ENCODE peak calls at places on chromosomes 16 and 17, in five cellular contexts. K is fibroblast of pulmonary artery; E is CD8-positive, alpha-beta T cell; W is endothelial cell; R is Calu3. U is an unnamed sample.

GRCh38 chr16:4261557-4262172 is 11.2 kb downstream of the TFAP4 start:
- DNase-seq in K (peak; percentile 27), E (peak; percentile 36), W (peak; percentile 88), R (peak; percentile 24), U (no peak)

GRCh38 chr17:47895254-47895855 is 681 bp upstream of the SP2 start:
- DNase-seq in E (no peak), W (no peak), K (peak; percentile 28), R (no peak), U (peak; percentile 39)

GRCh38 chr17:80649672-80650338 is 105.2 kb downstream of the RPTOR start:
- DNase-seq in E (peak; percentile 69), W (peak; percentile 69), R (peak; percentile 42), K (peak; percentile 96), U (peak; percentile 82)

GRCh38 chr16:84286568-84287220 is 8.0 kb upstream of the WFDC1 start:
- DNase-seq in E (no peak), K (peak; percentile 31), W (no peak), R (peak; percentile 62), U (no peak)

GRCh38 chr16:85196976-85197375 is 84.7 kb upstream of the CIBAR2 start:
- DNase-seq in R (no peak), E (no peak), K (no peak), W (no peak), U (no peak)

GRCh38 chr17:82602487-82602886 is 45.8 kb downstream of the WDR45B start:
- DNase-seq in K (no peak), E (no peak), R (no peak), W (no peak), U (peak; percentile 19)

GRCh38 chr17:71926746-71927398 is 193.9 kb upstream of the SOX9 start:
- DNase-seq in E (no peak), K (no peak), W (no peak), R (no peak), U (no peak)

GRCh38 chr17:64327201-64327930 is 63.3 kb downstream of the PECAM1 start:
- DNase-seq in K (peak; percentile 97), E (no peak), R (no peak), W (no peak), U (peak; percentile 13)

GRCh38 chr17:81655378-81656117 is 794 bp downstream of the PDE6G start:
- DNase-seq in R (no peak), W (no peak), K (no peak), E (no peak), U (no peak)

GRCh38 chr16:9378876-9379275 is 287.4 kb downstream of the HAPSTR1 start:
- DNase-seq in R (peak; percentile 29), E (no peak), W (peak; percentile 24), K (no peak), U (no peak)

GRCh38 chr17:46942441-46943217 is 19.7 kb downstream of the GOSR2 start:
- DNase-seq in R (peak; percentile 91), K (peak; percentile 87), E (peak; percentile 41), W (peak; percentile 83), U (peak; percentile 90)

GRCh38 chr16:31483081-31483480 is at the start of gene SLC5A2:
- DNase-seq in R (no peak), E (no peak), K (no peak), W (no peak), U (no peak)

GRCh38 chr17:60323754-60324153 is 68.2 kb downstream of the USP32 start:
- DNase-seq in E (no peak), K (no peak), R (no peak), W (no peak), U (no peak)

GRCh38 chr17:57609878-57610270 is 135.2 kb downstream of the CCDC182 start:
- DNase-seq in W (no peak), R (no peak), K (no peak), E (no peak), U (no peak)

GRCh38 chr16:48367443-48368049 is 17.7 kb downstream of the SIAH1 start:
- DNase-seq in K (no peak), R (no peak), W (no peak), E (no peak), U (no peak)

GRCh38 chr16:68590201-68590994 is 51.3 kb downstream of the ZFP90 start:
- DNase-seq in E (peak; percentile 62), R (peak; percentile 93), K (peak; percentile 53), W (peak; percentile 85), U (peak; percentile 75)

GRCh38 chr17:40870136-40870535 is 3.1 kb upstream of the KRT12 start:
- DNase-seq in E (no peak), R (no peak), W (no peak), K (no peak), U (no peak)

GRCh38 chr17:40871316-40871715 is 4.3 kb upstream of the KRT12 start:
- DNase-seq in W (no peak), R (no peak), K (no peak), E (no peak), U (no peak)

GRCh38 chr17:40873801-40874200 is 6.8 kb upstream of the KRT12 start:
- DNase-seq in R (no peak), K (no peak), E (no peak), W (no peak), U (no peak)

GRCh38 chr17:40872416-40872815 is 5.4 kb upstream of the KRT12 start:
- DNase-seq in K (no peak), E (no peak), R (no peak), W (no peak), U (no peak)

GRCh38 chr17:40873255-40873654 is 6.2 kb upstream of the KRT12 start:
- DNase-seq in E (no peak), W (no peak), K (no peak), R (no peak), U (no peak)
- TF ChIP-seq CTCF in E (no peak), W (no peak), K (no peak), R (peak; percentile 44), U (no peak)

GRCh38 chr17:45246861-45247428 is 14.9 kb downstream of the SPATA32 start:
- DNase-seq in W (peak; percentile 57), E (peak; percentile 91), R (peak; percentile 77), K (no peak), U (no peak)
- TF ChIP-seq CTCF in W (peak; percentile 46), E (peak; percentile 35), R (peak; percentile 80), K (peak; percentile 37), U (peak; percentile 68)

GRCh38 chr17:41751288-41751687 is 16.8 kb upstream of the HAP1 start:
- DNase-seq in K (no peak), R (no peak), E (no peak), W (no peak), U (no peak)
- TF ChIP-seq CTCF in K (no peak), R (no peak), E (no peak), W (no peak), U (no peak)

DNA sequence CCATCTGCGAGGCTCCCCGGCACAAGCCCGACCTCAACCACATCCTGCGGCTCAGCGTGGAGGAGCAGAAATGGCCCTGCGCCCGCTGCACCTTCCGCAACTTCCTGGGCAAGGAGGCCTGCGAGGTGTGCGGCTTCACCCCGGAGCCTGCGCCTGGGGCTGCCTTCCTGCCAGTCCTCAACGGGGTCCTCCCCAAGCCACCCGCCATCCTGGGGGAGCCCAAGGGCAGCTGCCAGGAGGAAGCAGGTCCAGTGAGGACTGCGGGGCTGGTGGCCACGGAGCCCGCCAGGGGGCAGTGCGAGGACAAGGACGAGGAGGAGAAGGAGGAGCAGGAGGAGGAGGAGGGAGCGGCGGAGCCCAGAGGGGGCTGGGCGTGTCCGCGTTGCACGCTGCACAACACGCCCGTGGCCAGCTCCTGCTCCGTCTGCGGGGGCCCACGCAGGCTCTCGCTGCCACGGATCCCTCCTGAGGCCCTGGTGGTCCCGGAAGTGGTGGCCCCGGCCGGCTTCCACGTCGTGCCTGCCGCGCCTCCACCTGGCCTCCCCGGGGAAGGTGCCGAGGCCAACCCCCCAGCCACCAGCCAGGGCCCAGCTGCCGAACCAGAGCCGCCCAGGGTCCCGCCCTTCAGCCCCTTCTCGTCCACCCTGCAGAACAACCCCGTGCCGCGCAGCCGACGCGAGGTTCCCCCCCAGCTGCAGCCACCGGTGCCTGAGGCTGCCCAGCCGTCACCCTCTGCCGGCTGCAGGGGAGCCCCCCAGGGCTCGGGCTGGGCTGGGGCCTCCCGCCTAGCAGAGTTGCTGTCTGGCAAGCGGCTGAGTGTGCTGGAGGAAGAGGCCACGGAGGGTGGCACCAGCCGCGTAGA is 13.1 kb upstream of the PRR35 start:
- DNase-seq in K (no peak), R (no peak), E (peak; percentile 63), W (peak; percentile 61), U (no peak)
- TF ChIP-seq CTCF in K (peak; percentile 26), R (no peak), E (no peak), W (peak; percentile 35), U (peak; percentile 44)

DNA sequence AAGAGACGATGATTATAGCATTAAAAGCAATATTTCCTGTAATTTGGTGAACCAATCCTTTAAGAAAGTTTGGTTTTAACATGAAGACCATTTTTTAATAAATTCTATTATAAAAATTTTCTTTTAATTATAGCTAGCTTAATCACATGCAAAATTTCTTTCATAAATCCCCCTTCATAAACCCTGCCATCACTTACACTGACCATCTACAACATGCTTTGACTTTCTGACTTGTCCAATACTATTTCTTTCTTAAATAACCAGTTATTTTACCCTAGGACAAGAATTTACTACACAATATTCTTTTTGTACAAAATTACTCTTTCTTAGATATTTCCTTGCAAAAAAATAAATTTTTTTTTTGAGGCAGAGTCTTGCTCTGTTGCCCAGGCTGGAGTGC is 1334.8 kb downstream of the CDH11 start:
- DNase-seq in R (no peak), W (no peak), E (no peak), K (peak; percentile 1), U (peak; percentile 6)
- TF ChIP-seq CTCF in R (no peak), W (no peak), E (no peak), K (no peak), U (no peak)

GRCh38 chr17:21376585-21376834 is 353 bp downstream of the KCNJ12 start:
- DNase-seq in E (no peak), W (no peak), R (no peak), K (no peak), U (no peak)

GRCh38 chr17:21378553-21378952 is 2.4 kb downstream of the KCNJ12 start:
- DNase-seq in E (no peak), R (no peak), K (no peak), W (no peak), U (no peak)

GRCh38 chr17:21376835-21377690 is 906 bp downstream of the KCNJ12 start:
- DNase-seq in W (peak; percentile 31), R (peak; percentile 5), K (peak; percentile 16), E (peak; percentile 12), U (peak; percentile 49)

GRCh38 chr17:21379080-21379711 is 3.0 kb downstream of the KCNJ12 start:
- DNase-seq in R (no peak), K (no peak), W (no peak), E (no peak), U (no peak)

GRCh38 chr17:21377821-21378396 is 1.8 kb downstream of the KCNJ12 start:
- DNase-seq in R (no peak), W (peak; percentile 27), K (no peak), E (no peak), U (no peak)
- TF ChIP-seq CTCF in R (no peak), W (no peak), K (no peak), E (no peak), U (no peak)

DNA sequence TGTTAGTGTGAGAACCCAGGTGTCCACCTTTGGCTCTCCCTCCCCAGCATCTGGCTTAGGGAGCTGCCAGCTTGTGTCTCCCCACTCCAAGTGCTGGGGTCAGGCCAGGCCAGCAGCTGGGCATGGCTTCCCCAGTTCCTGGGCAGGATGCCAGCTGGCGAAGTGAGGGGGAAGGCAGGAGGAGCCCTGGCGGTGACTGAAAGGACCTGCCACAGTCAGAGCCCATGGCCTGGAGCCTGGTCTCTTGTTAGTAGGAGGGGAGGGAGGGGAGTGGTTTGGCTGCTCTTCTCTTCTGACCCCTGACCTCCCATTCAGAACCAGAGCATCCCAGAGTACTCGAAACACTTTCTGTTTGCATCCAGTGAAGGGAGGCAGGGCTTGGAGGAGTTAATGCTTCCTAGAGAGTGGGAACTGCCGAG is 586 bp downstream of the CHD3 start:
- DNase-seq in R (peak; percentile 93), E (no peak), K (peak; percentile 96), W (peak; percentile 49), U (peak; percentile 84)
- TF ChIP-seq CTCF in R (peak; percentile 23), E (no peak), K (peak; percentile 47), W (no peak), U (peak; percentile 41)

U was measured in choroid plexus epithelial cell.